ENCODE peak calls at places on chromosome 20, in seven cellular contexts. N, L, T, U, J, I and C are unnamed samples.

GRCh38 chr20:40082436-40082835 is 606.6 kb downstream of the MAFB start:
- DNase-seq in I (no peak), U (no peak), T (no peak), J (no peak), N (no peak), L (no peak), C (no peak)

GRCh38 chr20:32941155-32941885 is 62.9 kb downstream of the SUN5 start:
- DNase-seq in N (no peak), L (peak; percentile 33), J (no peak), T (no peak), I (no peak), U (no peak), C (no peak)

GRCh38 chr20:38209736-38210405 is 44.8 kb upstream of the TGM2 start:
- DNase-seq in I (no peak), N (no peak), U (no peak), T (no peak), J (no peak), L (no peak), C (no peak)

GRCh38 chr20:57426831-57427230 is 35.6 kb downstream of the RBM38 start:
- DNase-seq in J (no peak), N (no peak), T (no peak), L (no peak), U (no peak), I (no peak), C (no peak)

GRCh38 chr20:49945701-49946477 is 9.7 kb downstream of the RNF114 start:
- DNase-seq in T (no peak), L (no peak), I (no peak), J (no peak), N (no peak), U (no peak), C (no peak)

GRCh38 chr20:48719598-48720255 is 108.1 kb downstream of the PREX1 start:
- DNase-seq in J (no peak), I (no peak), U (no peak), T (no peak), N (no peak), L (no peak), C (no peak)

GRCh38 chr20:63051186-63051860 is 44.6 kb upstream of the BHLHE23 start:
- DNase-seq in I (no peak), N (peak; percentile 1), L (no peak), T (no peak), J (no peak), U (no peak), C (no peak)

GRCh38 chr20:49853640-49854039 is 41.0 kb downstream of the SLC9A8 start:
- DNase-seq in I (no peak), L (peak; percentile 59), T (no peak), U (no peak), J (no peak), N (no peak), C (peak; percentile 76)

GRCh38 chr20:25372584-25373336 is 17.9 kb downstream of the ABHD12 start:
- DNase-seq in U (no peak), N (no peak), I (no peak), T (no peak), L (peak; percentile 98), J (no peak), C (peak; percentile 93)

GRCh38 chr20:63574156-63574828 is at the start of gene HELZ2:
- DNase-seq in I (peak; percentile 76), N (peak; percentile 79), J (peak; percentile 68), T (peak; percentile 78), L (peak; percentile 47), U (peak; percentile 68), C (peak; percentile 43)

GRCh38 chr20:9256359-9256758 is 187.5 kb downstream of the PLCB4 start:
- DNase-seq in J (no peak), T (no peak), N (no peak), I (no peak), L (no peak), U (no peak), C (no peak)

DNA sequence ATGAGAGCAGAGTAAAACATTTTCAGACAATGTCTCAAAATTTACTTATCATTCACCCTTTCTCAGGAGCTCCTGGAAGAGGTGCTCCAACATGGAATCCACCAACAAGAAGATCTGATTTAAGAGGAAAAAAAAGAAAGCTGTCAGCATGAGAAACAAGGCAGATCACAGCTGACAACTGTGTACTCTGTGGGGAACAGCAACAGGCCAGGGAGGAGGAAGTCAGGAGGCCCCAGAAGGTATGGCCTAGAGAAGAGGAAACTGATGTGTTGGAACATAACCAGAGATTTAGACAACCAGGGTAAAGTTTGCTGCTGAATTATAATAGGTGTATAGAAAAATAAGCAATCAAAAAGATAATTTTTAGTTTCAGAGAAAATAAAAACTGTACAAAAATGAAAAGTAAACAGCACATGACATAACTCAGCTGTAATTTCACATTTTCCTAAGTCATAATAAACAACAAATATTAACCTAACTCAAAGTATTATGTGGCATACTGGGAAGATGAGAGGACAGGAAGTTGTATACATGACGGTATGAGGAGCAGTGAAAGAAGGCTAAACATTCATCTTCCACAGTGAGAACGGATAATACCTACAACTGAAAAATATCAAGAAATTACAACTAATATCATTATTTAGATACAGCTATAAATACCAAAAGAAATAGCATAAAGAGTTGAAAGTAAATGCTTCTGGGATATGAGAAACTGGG is 113.6 kb upstream of the EMILIN3 start:
- DNase-seq in L (no peak), J (peak; percentile 15), N (no peak), T (no peak), I (no peak), U (no peak), C (no peak)
- H3K36me3 ChIP-seq in L (peaks cover 2% of the 10 kb centered on the region), J (peaks cover 22% of the 10 kb centered on the region), N (peaks cover 77% of the 10 kb centered on the region), T (no peaks in the 10 kb centered on the region), I (no peaks in the 10 kb centered on the region), U (peaks cover 4% of the 10 kb centered on the region), C (peaks cover 4% of the 10 kb centered on the region)

DNA sequence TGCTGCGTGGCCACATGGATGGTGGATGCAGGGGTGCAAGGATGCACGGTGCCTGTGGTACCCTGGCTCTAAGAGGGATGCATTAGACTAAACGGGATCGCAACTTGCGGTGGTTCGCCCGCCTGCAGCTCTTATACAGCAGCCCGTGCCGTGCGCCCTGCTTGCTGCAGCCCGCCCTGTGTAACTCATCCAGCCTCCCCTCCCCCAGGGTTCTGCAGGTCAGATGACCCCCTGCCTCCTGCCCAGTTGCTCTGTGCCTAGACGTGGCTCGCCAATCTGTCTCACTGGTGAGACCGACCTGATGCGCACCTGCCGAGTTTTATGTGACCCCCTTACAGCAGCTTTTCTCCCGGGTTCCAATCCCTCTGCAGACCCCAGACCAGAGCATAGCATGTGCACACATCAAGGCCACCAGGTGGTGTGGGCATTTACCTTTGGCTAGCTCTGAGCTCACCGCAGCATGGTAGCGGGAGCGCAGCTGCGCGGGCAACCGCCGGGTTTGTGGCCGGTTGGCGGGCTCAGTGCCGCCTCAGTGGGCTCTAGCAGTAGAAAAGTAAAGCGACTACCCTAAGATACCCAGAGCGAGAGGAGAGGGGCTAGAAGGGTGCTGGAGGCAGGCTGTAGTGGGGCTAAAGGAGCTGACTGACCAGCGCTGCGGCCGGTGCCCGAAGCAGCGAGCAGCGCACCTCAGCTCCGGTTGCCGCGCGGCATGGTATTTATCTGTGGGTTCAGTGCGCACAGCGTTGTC is 693 bp upstream of the GNAS-AS1 start:
- DNase-seq in L (no peak), U (no peak), J (no peak), N (no peak), T (no peak), I (no peak), C (no peak)
- H3K9me3 ChIP-seq in L (no peaks in the 10 kb centered on the region), U (no peaks in the 10 kb centered on the region), J (no peaks in the 10 kb centered on the region), N (no peaks in the 10 kb centered on the region), T (no peaks in the 10 kb centered on the region), I (no peaks in the 10 kb centered on the region), C (no peaks in the 10 kb centered on the region)

GRCh38 chr20:47455133-47456040 is 46.3 kb upstream of the NCOA3 start:
- DNase-seq in T (no peak), L (peak; percentile 24), N (no peak), I (no peak), U (no peak), J (no peak), C (no peak)

GRCh38 chr20:47456041-47456537 is 45.6 kb upstream of the NCOA3 start:
- DNase-seq in T (no peak), J (no peak), I (no peak), L (no peak), U (no peak), N (no peak), C (no peak)

GRCh38 chr20:47456952-47457724 is 44.5 kb upstream of the NCOA3 start:
- DNase-seq in J (no peak), N (no peak), T (no peak), L (peak; percentile 23), I (no peak), U (no peak), C (peak; percentile 87)

GRCh38 chr20:47461120-47461685 is 40.5 kb upstream of the NCOA3 start:
- DNase-seq in U (no peak), L (no peak), N (no peak), I (no peak), J (no peak), T (no peak), C (no peak)

DNA sequence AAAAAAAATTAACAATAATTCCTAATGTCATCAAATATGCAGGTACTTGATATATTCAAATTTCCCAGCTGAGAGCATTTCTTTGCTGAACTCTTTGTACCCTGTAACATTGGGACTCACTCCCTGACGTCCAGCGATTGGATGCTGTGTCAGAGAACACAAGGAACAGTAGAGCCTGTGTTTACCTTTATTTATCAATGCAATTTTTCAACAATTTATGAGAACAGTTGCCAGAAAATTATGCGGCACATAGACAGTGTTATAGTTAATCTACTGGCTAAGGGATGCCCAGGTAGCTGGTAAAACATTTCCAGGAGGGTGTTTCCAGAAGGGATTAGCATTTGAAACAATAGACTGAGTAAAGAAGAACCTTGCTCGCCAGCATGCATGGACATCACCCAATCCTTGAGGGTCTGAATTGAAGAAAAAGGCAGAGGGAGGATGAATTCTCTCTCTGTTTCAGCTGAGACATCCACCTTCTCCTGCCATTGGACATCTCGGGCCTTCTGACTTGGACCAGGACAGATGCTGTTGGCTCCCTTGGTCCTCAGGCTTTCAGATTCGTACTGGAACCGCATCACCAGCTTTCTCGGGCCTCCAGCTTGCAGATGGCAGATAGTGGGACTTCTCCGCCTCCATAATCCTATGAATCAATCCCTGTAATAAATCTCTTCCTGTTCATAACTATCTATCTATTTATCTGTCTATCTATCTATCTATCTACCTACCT is 42.2 kb upstream of the NCOA3 start:
- DNase-seq in J (no peak), T (no peak), U (no peak), I (no peak), L (no peak), N (no peak), C (no peak)
- H3K36me3 ChIP-seq in J (no peaks in the 10 kb centered on the region), T (no peaks in the 10 kb centered on the region), U (no peaks in the 10 kb centered on the region), I (no peaks in the 10 kb centered on the region), L (no peaks in the 10 kb centered on the region), N (no peaks in the 10 kb centered on the region), C (no peaks in the 10 kb centered on the region)

GRCh38 chr20:56094228-56094627 is 88.9 kb upstream of the CBLN4 start:
- DNase-seq in L (no peak), J (no peak), N (no peak), U (no peak), T (no peak), I (no peak), C (no peak)
- H3K9me3 ChIP-seq in L (no peaks in the 10 kb centered on the region), J (no peaks in the 10 kb centered on the region), N (peaks cover 42% of the 10 kb centered on the region), U (no peaks in the 10 kb centered on the region), T (no peaks in the 10 kb centered on the region), I (peaks cover 29% of the 10 kb centered on the region), C (no peaks in the 10 kb centered on the region)

GRCh38 chr20:34369265-34369664 is 6.2 kb downstream of the ITCH start:
- DNase-seq in L (no peak), N (no peak), T (no peak), U (peak; percentile 29), I (no peak), J (no peak), C (peak; percentile 70)
- H3K36me3 ChIP-seq in L (peaks cover 7% of the 10 kb centered on the region), N (peaks cover 53% of the 10 kb centered on the region), T (peaks cover 6% of the 10 kb centered on the region), U (no peaks in the 10 kb centered on the region), I (peaks cover 5% of the 10 kb centered on the region), J (peaks cover 60% of the 10 kb centered on the region), C (peaks cover 35% of the 10 kb centered on the region)